ENCODE peak calls at places on chromosome X, in four cellular contexts. C is heart left ventricle, B is upper lobe of left lung, O is HCT116. N is an unnamed sample.

GRCh38 chrX:22603060-22603459 is 330.3 kb downstream of the CBLL2 start:
- ATAC-seq in C (no peak), B (no peak), O (no peak), N (no peak)

GRCh38 chrX:16222123-16222522 is 54.8 kb downstream of the MAGEB17 start:
- ATAC-seq in C (no peak), B (no peak), O (no peak), N (no peak)

GRCh38 chrX:43655151-43655676 is 885 bp upstream of the MAOA start:
- ATAC-seq in C (peak), B (peak), O (peak), N (peak)

GRCh38 chrX:151790421-151791160 is 56.0 kb downstream of the CNGA2 start:
- ATAC-seq in C (no peak), B (no peak), O (no peak), N (no peak)

GRCh38 chrX:19695884-19696283 is 180.6 kb upstream of the MAP3K15 start:
- ATAC-seq in C (no peak), B (no peak), O (no peak), N (no peak)

GRCh38 chrX:111071542-111072277 is 24.3 kb upstream of the PAK3 start:
- ATAC-seq in C (no peak), B (no peak), O (no peak), N (no peak)

GRCh38 chrX:117744958-117745357 is 371.7 kb downstream of the KLHL13 start:
- ATAC-seq in C (no peak), B (no peak), O (no peak), N (no peak)

GRCh38 chrX:24646745-24647182 is 383 bp downstream of the PCYT1B start:
- ATAC-seq in C (peak), B (peak), O (no peak), N (peak)

GRCh38 chrX:15336023-15336413 is 695 bp upstream of the PIGA start:
- ATAC-seq in C (no peak), B (peak), O (no peak), N (peak)

GRCh38 chrX:66046612-66047235 is 6.8 kb upstream of the VSIG4 start:
- ATAC-seq in C (no peak), B (peak), O (no peak), N (no peak)

GRCh38 chrX:41184312-41184711 is 99.1 kb downstream of the USP9X start:
- ATAC-seq in C (peak), B (no peak), O (no peak), N (no peak)

GRCh38 chrX:145716226-145716625 is 101.4 kb upstream of the SLITRK2 start:
- ATAC-seq in C (no peak), B (no peak), O (no peak), N (no peak)

GRCh38 chrX:50188859-50189258 is 11.9 kb downstream of the AKAP4 start:
- ATAC-seq in C (no peak), B (no peak), O (no peak), N (no peak)

GRCh38 chrX:129726307-129727111 is 12.3 kb upstream of the XPNPEP2 start:
- ATAC-seq in C (peak), B (peak), O (peak), N (peak)

GRCh38 chrX:43861750-43862149 is 20.5 kb downstream of the MAOB start:
- ATAC-seq in C (peak), B (no peak), O (peak), N (peak)

GRCh38 chrX:44428989-44429627 is 85.6 kb upstream of the EFHC2 start:
- ATAC-seq in C (no peak), B (no peak), O (no peak), N (no peak)

GRCh38 chrX:31931225-31931624 is 859.4 kb upstream of the FTHL17 start:
- ATAC-seq in C (no peak), B (no peak), O (no peak), N (no peak)

GRCh38 chrX:142250502-142250901 is 45.4 kb upstream of the MAGEC2 start:
- ATAC-seq in C (no peak), B (no peak), O (no peak), N (peak)

GRCh38 chrX:79288723-79289122 is 78.4 kb downstream of the ITM2A start:
- ATAC-seq in C (no peak), B (no peak), O (no peak), N (peak)

GRCh38 chrX:37753384-37753783 is 26.5 kb upstream of the CYBB start:
- ATAC-seq in C (no peak), B (peak), O (no peak), N (no peak)

GRCh38 chrX:41265615-41266014 is 68.3 kb upstream of the DDX3X start:
- ATAC-seq in C (peak), B (peak), O (no peak), N (peak)

GRCh38 chrX:43526878-43527277 is 129.2 kb upstream of the MAOA start:
- ATAC-seq in C (no peak), B (no peak), O (no peak), N (no peak)

GRCh38 chrX:103477496-103477895 is 41.8 kb downstream of the RAB40A start:
- ATAC-seq in C (no peak), B (no peak), O (no peak), N (no peak)

GRCh38 chrX:16433021-16433420 is 216.9 kb upstream of the S100G start:
- ATAC-seq in C (no peak), B (no peak), O (no peak), N (no peak)

GRCh38 chrX:134886201-134886600 is 104.6 kb upstream of the SMIM10 start:
- ATAC-seq in C (no peak), B (no peak), O (peak), N (no peak)

GRCh38 chrX:50988649-50989048 is 78.1 kb downstream of the BMP15 start:
- ATAC-seq in C (peak), B (no peak), O (peak), N (no peak)

GRCh38 chrX:129769467-129770154 is 10.1 kb upstream of the SASH3 start:
- ATAC-seq in C (no peak), B (no peak), O (no peak), N (no peak)

GRCh38 chrX:110276778-110277177 is 41.1 kb downstream of the AMMECR1 start:
- ATAC-seq in C (no peak), B (no peak), O (no peak), N (no peak)

GRCh38 chrX:13112499-13112898 is 68.1 kb upstream of the FAM9C start:
- ATAC-seq in C (no peak), B (no peak), O (no peak), N (no peak)

GRCh38 chrX:20527458-20528099 is 260.9 kb upstream of the RPS6KA3 start:
- ATAC-seq in C (peak), B (peak), O (peak), N (peak)

GRCh38 chrX:13283512-13283911 is 36.3 kb downstream of the ATXN3L start:
- ATAC-seq in C (no peak), B (no peak), O (no peak), N (no peak)

GRCh38 chrX:46376246-46376885 is 168.9 kb downstream of the ZNF674 start:
- ATAC-seq in C (peak), B (no peak), O (peak), N (no peak)

GRCh38 chrX:7926914-7927258 is 327 bp downstream of the PNPLA4 start:
- ATAC-seq in C (no peak), B (peak), O (no peak), N (no peak)

GRCh38 chrX:131762802-131763234 is 218.9 kb downstream of the OR13H1 start:
- ATAC-seq in C (peak), B (no peak), O (no peak), N (peak)

GRCh38 chrX:53598169-53598568 is 88.3 kb downstream of the HUWE1 start:
- ATAC-seq in C (no peak), B (no peak), O (no peak), N (no peak)

GRCh38 chrX:119574394-119575266 is at the start of gene UBE2A:
- ATAC-seq in C (peak), B (peak), O (peak), N (peak)
- TF ChIP-seq POLR2A in C (peak), B (peak), O (peak), N (peak)

GRCh38 chrX:77788050-77788449 is 2.0 kb upstream of the ATRX start:
- ATAC-seq in C (peak), B (peak), O (peak), N (no peak)
- H3K27ac ChIP-seq in C (peak), B (no peak), O (no peak), N (no peak)

GRCh38 chrX:108303682-108304081 is 134.5 kb downstream of the COL4A6 start:
- ATAC-seq in C (peak), B (no peak), O (no peak), N (no peak)

GRCh38 chrX:108306086-108306485 is 132.1 kb downstream of the COL4A6 start:
- ATAC-seq in C (no peak), B (no peak), O (no peak), N (no peak)

GRCh38 chrX:108307408-108308085 is 130.7 kb downstream of the COL4A6 start:
- ATAC-seq in C (peak), B (peak), O (no peak), N (peak)

GRCh38 chrX:108299704-108300103 is 138.5 kb downstream of the COL4A6 start:
- ATAC-seq in C (no peak), B (no peak), O (no peak), N (no peak)

GRCh38 chrX:108304210-108304609 is 134.0 kb downstream of the COL4A6 start:
- ATAC-seq in C (no peak), B (no peak), O (peak), N (no peak)
- TF ChIP-seq CTCF in C (peak), B (no peak), O (peak), N (peak)

GRCh38 chrX:1403228-1403627 is 11.3 kb upstream of the SLC25A6 start:
- ATAC-seq in C (no peak), B (no peak), O (no peak), N (no peak)
- TF ChIP-seq POLR2A in C (no peak), B (no peak), O (no peak), N (no peak)

GRCh38 chrX:3345281-3346081 is 971 bp downstream of the MXRA5 start:
- ATAC-seq in C (peak), B (peak), O (no peak), N (peak)

GRCh38 chrX:3348191-3348590 is 1.7 kb upstream of the MXRA5 start:
- ATAC-seq in C (no peak), B (no peak), O (no peak), N (no peak)

GRCh38 chrX:3346436-3347329 is at the start of gene MXRA5:
- ATAC-seq in C (peak), B (peak), O (no peak), N (no peak)

DNA sequence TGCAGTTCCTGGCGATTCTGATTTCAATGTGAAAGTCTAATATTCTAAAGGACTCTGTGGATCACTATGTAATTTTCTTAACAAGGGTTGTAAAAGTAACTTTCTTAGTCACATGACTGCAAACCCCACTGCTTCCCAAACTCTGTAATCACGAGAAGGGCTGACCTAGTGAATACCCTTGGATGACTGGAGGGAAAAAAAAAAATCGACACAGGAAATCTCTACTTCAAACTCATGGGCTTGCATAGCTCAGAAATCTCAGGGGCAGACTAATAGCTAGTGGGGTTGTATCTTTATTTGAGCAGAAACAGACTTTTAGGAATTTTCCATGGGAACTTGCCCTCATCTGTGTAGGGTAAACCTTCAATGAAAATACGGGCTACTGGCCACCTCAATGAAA is 4.8 kb upstream of the MXRA5 start:
- ATAC-seq in C (no peak), B (no peak), O (no peak), N (no peak)
- H3K27ac ChIP-seq in C (no peak), B (no peak), O (no peak), N (no peak)

DNA sequence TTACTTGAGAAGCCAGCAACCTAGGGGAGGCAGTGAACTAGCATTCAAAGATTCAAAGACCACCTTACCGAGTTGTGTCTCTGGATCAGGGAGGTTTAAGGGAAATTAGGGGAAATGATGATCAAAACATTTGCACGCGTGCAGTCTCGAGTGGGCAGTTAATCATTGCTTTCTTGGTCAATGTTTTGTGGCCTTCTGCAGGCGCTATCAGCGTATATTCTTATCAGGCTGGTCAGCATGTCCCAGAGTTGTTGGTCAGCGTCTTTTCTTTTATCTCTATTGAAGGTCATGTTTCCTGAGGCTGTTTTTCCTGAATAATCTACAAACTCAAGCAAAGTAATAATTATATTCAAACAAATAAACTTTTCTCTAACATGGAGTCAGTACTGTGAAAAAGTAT is 84.0 kb upstream of the ZNF81 start:
- ATAC-seq in C (no peak), B (no peak), O (no peak), N (no peak)
- TF ChIP-seq CTCF in C (no peak), B (no peak), O (no peak), N (no peak)

DNA sequence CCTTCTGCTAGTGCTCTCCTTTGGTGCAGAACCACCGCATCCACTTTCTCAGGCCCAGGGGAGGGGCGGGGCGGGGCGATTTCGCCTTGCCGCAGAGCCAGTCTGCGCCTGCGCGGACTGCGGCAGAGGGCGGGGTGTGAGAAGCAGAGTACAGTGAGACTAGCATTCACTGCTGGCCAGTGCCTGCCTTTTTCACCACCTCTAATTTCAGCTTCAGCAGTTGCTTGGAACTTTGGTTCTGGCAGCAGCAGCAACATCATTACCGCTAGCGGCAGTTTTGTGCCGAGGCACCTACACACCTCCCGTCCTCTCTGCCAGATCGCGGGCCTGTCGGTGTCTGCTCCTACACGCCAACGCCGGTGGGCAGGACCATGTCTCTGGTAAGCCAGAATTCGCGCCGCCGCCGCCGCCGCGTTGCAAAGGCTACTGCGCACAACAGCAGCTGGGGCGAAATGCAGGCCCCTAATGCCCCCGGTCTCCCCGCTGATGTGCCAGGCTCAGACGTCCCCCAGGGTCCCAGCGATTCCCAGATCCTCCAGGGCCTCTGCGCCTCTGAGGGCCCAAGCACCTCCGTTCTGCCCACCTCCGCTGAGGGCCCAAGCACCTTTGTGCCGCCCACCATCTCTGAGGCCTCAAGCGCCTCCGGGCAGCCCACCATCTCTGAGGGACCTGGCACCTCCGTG is at the start of gene MAGEE1:
- ATAC-seq in C (peak), B (peak), O (peak), N (peak)
- TF ChIP-seq POLR2A in C (no peak), B (no peak), O (no peak), N (no peak)

GRCh38 chrX:154040863-154041262 is 21.2 kb upstream of the IRAK1 start:
- ATAC-seq in C (no peak), B (peak), O (no peak), N (no peak)
- H3K27ac ChIP-seq in C (no peak), B (no peak), O (no peak), N (no peak)

DNA sequence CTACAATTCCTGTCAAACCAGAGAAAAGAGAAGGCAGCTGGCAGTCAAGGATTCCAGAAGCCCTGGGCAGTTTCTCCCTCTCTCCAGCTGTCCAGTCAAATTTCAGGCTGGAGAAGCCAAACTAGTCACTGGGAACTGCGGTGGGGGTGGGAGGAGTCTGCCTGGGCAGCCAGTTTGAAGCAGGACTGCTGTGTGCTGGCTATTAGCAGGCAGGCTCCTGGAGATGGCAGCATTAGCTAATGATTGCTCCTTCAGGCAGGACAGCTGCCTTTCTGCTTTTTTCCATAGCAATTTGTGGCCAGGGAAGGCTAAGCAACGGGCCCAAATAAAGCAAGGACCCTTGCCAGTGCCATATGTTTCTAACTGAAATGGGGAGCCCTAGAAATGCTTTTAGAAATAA is 44.7 kb upstream of the FGF13 start:
- ATAC-seq in C (peak), B (peak), O (no peak), N (peak)
- TF ChIP-seq CTCF in C (no peak), B (no peak), O (no peak), N (no peak)